ENCODE peak calls at places on chromosomes 13 and 19, in nine cellular contexts. One of them, this sample, is unnamed.
A peak's percentile ranks its signal among the peaks of the same experiment; 100 is the strongest.

GRCh38 chr19:55643733-55644116 is 276 bp downstream of the ZNF581 start:
- DNase-seq in CD8-positive, alpha-beta T cell: no peak
- DNase-seq in tibial nerve: no peak
- DNase-seq in esophagus squamous epithelium: no peak
- DNase-seq in fibroblast of lung: no peak
- DNase-seq in ascending aorta: no peak
- DNase-seq in BJ: no peak
- DNase-seq in left lung: no peak
- DNase-seq in ovary: peak; percentile 48
- DNase-seq in this sample: no peak

GRCh38 chr19:50290011-50290410 is 39.2 kb downstream of the KCNC3 start:
- DNase-seq in CD8-positive, alpha-beta T cell: no peak
- DNase-seq in tibial nerve: no peak
- DNase-seq in esophagus squamous epithelium: no peak
- DNase-seq in fibroblast of lung: no peak
- DNase-seq in ascending aorta: no peak
- DNase-seq in BJ: no peak
- DNase-seq in left lung: no peak
- DNase-seq in ovary: no peak
- DNase-seq in this sample: no peak

GRCh38 chr13:29845440-29846056 is 4.9 kb downstream of the UBL3 start:
- DNase-seq in CD8-positive, alpha-beta T cell: no peak
- DNase-seq in tibial nerve: no peak
- DNase-seq in esophagus squamous epithelium: no peak
- DNase-seq in fibroblast of lung: peak; percentile 57
- DNase-seq in ascending aorta: no peak
- DNase-seq in BJ: no peak
- DNase-seq in left lung: no peak
- DNase-seq in ovary: no peak
- DNase-seq in this sample: peak; percentile 50

GRCh38 chr13:21395953-21396352 is 63.1 kb downstream of the ZDHHC20 start:
- DNase-seq in CD8-positive, alpha-beta T cell: no peak
- DNase-seq in tibial nerve: no peak
- DNase-seq in esophagus squamous epithelium: no peak
- DNase-seq in fibroblast of lung: no peak
- DNase-seq in ascending aorta: no peak
- DNase-seq in BJ: no peak
- DNase-seq in left lung: no peak
- DNase-seq in ovary: no peak
- DNase-seq in this sample: no peak

GRCh38 chr19:7515471-7516226 is at the start of gene ZNF358:
- DNase-seq in CD8-positive, alpha-beta T cell: no peak
- DNase-seq in tibial nerve: peak; percentile 36
- DNase-seq in esophagus squamous epithelium: no peak
- DNase-seq in fibroblast of lung: peak; percentile 82
- DNase-seq in ascending aorta: no peak
- DNase-seq in BJ: no peak
- DNase-seq in left lung: peak; percentile 90
- DNase-seq in ovary: peak; percentile 76
- DNase-seq in this sample: peak; percentile 62

GRCh38 chr19:13056052-13056660 is 46.5 kb downstream of the LYL1 start:
- DNase-seq in CD8-positive, alpha-beta T cell: no peak
- DNase-seq in tibial nerve: peak; percentile 53
- DNase-seq in esophagus squamous epithelium: no peak
- DNase-seq in fibroblast of lung: peak; percentile 56
- DNase-seq in ascending aorta: no peak
- DNase-seq in BJ: no peak
- DNase-seq in left lung: peak; percentile 90
- DNase-seq in ovary: peak; percentile 71
- DNase-seq in this sample: peak; percentile 66

GRCh38 chr19:48481191-48481500 is 12.0 kb downstream of the CYTH2 start:
- DNase-seq in CD8-positive, alpha-beta T cell: no peak
- DNase-seq in tibial nerve: no peak
- DNase-seq in esophagus squamous epithelium: no peak
- DNase-seq in fibroblast of lung: no peak
- DNase-seq in ascending aorta: no peak
- DNase-seq in BJ: no peak
- DNase-seq in left lung: no peak
- DNase-seq in ovary: no peak
- DNase-seq in this sample: no peak

GRCh38 chr13:94233401-94233800 is 246.1 kb downstream of the DCT start:
- DNase-seq in CD8-positive, alpha-beta T cell: no peak
- DNase-seq in tibial nerve: peak; percentile 12
- DNase-seq in esophagus squamous epithelium: no peak
- DNase-seq in fibroblast of lung: peak; percentile 97
- DNase-seq in ascending aorta: no peak
- DNase-seq in BJ: peak; percentile 44
- DNase-seq in left lung: no peak
- DNase-seq in ovary: no peak
- DNase-seq in this sample: peak; percentile 99

GRCh38 chr19:1923319-1923718 is 17.7 kb upstream of the CSNK1G2 start:
- DNase-seq in CD8-positive, alpha-beta T cell: no peak
- DNase-seq in tibial nerve: no peak
- DNase-seq in esophagus squamous epithelium: no peak
- DNase-seq in fibroblast of lung: no peak
- DNase-seq in ascending aorta: no peak
- DNase-seq in BJ: no peak
- DNase-seq in left lung: no peak
- DNase-seq in ovary: no peak
- DNase-seq in this sample: no peak

GRCh38 chr13:51453959-51454703 is 1.3 kb upstream of the INTS6 start:
- DNase-seq in CD8-positive, alpha-beta T cell: no peak
- DNase-seq in tibial nerve: peak; percentile 36
- DNase-seq in esophagus squamous epithelium: no peak
- DNase-seq in fibroblast of lung: no peak
- DNase-seq in ascending aorta: no peak
- DNase-seq in BJ: no peak
- DNase-seq in left lung: no peak
- DNase-seq in ovary: peak; percentile 43
- DNase-seq in this sample: peak; percentile 42

GRCh38 chr13:80116107-80116506 is 224.8 kb downstream of the SPRY2 start:
- DNase-seq in CD8-positive, alpha-beta T cell: no peak
- DNase-seq in tibial nerve: no peak
- DNase-seq in esophagus squamous epithelium: no peak
- DNase-seq in fibroblast of lung: peak; percentile 87
- DNase-seq in ascending aorta: no peak
- DNase-seq in BJ: peak; percentile 65
- DNase-seq in left lung: no peak
- DNase-seq in ovary: no peak
- DNase-seq in this sample: peak; percentile 76

GRCh38 chr19:17340871-17341357 is 3.6 kb downstream of the GTPBP3 start:
- DNase-seq in CD8-positive, alpha-beta T cell: no peak
- DNase-seq in tibial nerve: no peak
- DNase-seq in esophagus squamous epithelium: no peak
- DNase-seq in fibroblast of lung: no peak
- DNase-seq in ascending aorta: no peak
- DNase-seq in BJ: no peak
- DNase-seq in left lung: no peak
- DNase-seq in ovary: no peak
- DNase-seq in this sample: no peak

GRCh38 chr13:112447761-112448603 is 71.8 kb downstream of the SPACA7 start:
- DNase-seq in CD8-positive, alpha-beta T cell: no peak
- DNase-seq in tibial nerve: no peak
- DNase-seq in esophagus squamous epithelium: no peak
- DNase-seq in fibroblast of lung: no peak
- DNase-seq in ascending aorta: no peak
- DNase-seq in BJ: no peak
- DNase-seq in left lung: peak; percentile 67
- DNase-seq in ovary: no peak
- DNase-seq in this sample: no peak

GRCh38 chr19:3110126-3110825 is 16.1 kb downstream of the GNA11 start:
- DNase-seq in CD8-positive, alpha-beta T cell: no peak
- DNase-seq in tibial nerve: no peak
- DNase-seq in esophagus squamous epithelium: no peak
- DNase-seq in fibroblast of lung: no peak
- DNase-seq in ascending aorta: no peak
- DNase-seq in BJ: no peak
- DNase-seq in left lung: peak; percentile 79
- DNase-seq in ovary: no peak
- DNase-seq in this sample: no peak

GRCh38 chr13:81671103-81671502 is 1330.2 kb upstream of the SPRY2 start:
- DNase-seq in CD8-positive, alpha-beta T cell: no peak
- DNase-seq in tibial nerve: no peak
- DNase-seq in esophagus squamous epithelium: no peak
- DNase-seq in fibroblast of lung: no peak
- DNase-seq in ascending aorta: no peak
- DNase-seq in BJ: no peak
- DNase-seq in left lung: no peak
- DNase-seq in ovary: no peak
- DNase-seq in this sample: no peak

GRCh38 chr13:99307247-99307646 is at the start of gene GPR183:
- DNase-seq in CD8-positive, alpha-beta T cell: no peak
- DNase-seq in tibial nerve: no peak
- DNase-seq in esophagus squamous epithelium: no peak
- DNase-seq in fibroblast of lung: no peak
- DNase-seq in ascending aorta: no peak
- DNase-seq in BJ: no peak
- DNase-seq in left lung: no peak
- DNase-seq in ovary: no peak
- DNase-seq in this sample: no peak

GRCh38 chr19:11457115-11457514 is 21.7 kb downstream of the PRKCSH start:
- DNase-seq in CD8-positive, alpha-beta T cell: no peak
- DNase-seq in tibial nerve: no peak
- DNase-seq in esophagus squamous epithelium: no peak
- DNase-seq in fibroblast of lung: no peak
- DNase-seq in ascending aorta: no peak
- DNase-seq in BJ: no peak
- DNase-seq in left lung: peak; percentile 76
- DNase-seq in ovary: no peak
- DNase-seq in this sample: peak; percentile 15

GRCh38 chr13:90099847-90100246 is 1247.6 kb upstream of the MIR17HG start:
- DNase-seq in CD8-positive, alpha-beta T cell: no peak
- DNase-seq in tibial nerve: no peak
- DNase-seq in esophagus squamous epithelium: no peak
- DNase-seq in fibroblast of lung: no peak
- DNase-seq in ascending aorta: no peak
- DNase-seq in BJ: no peak
- DNase-seq in left lung: no peak
- DNase-seq in ovary: no peak
- DNase-seq in this sample: no peak

GRCh38 chr13:91017031-91017668 is 330.3 kb upstream of the MIR17HG start:
- DNase-seq in CD8-positive, alpha-beta T cell: no peak
- DNase-seq in tibial nerve: no peak
- DNase-seq in esophagus squamous epithelium: no peak
- DNase-seq in fibroblast of lung: peak; percentile 47
- DNase-seq in ascending aorta: no peak
- DNase-seq in BJ: no peak
- DNase-seq in left lung: no peak
- DNase-seq in ovary: no peak
- DNase-seq in this sample: peak; percentile 67

GRCh38 chr13:98981596-98982195 is 3.8 kb upstream of the DOCK9 start:
- DNase-seq in CD8-positive, alpha-beta T cell: no peak
- DNase-seq in tibial nerve: no peak
- DNase-seq in esophagus squamous epithelium: no peak
- DNase-seq in fibroblast of lung: no peak
- DNase-seq in ascending aorta: no peak
- DNase-seq in BJ: no peak
- DNase-seq in left lung: no peak
- DNase-seq in ovary: no peak
- DNase-seq in this sample: no peak

GRCh38 chr13:41017153-41017552 is 2.0 kb downstream of the ELF1 start:
- DNase-seq in CD8-positive, alpha-beta T cell: peak; percentile 28
- DNase-seq in tibial nerve: no peak
- DNase-seq in esophagus squamous epithelium: no peak
- DNase-seq in fibroblast of lung: no peak
- DNase-seq in ascending aorta: no peak
- DNase-seq in BJ: no peak
- DNase-seq in left lung: no peak
- DNase-seq in ovary: no peak
- DNase-seq in this sample: no peak
- H3K4me3 ChIP-seq in CD8-positive, alpha-beta T cell: peak overlapping the region; percentile 40
- H3K4me3 ChIP-seq in tibial nerve: peak overlapping the region; percentile 31
- H3K4me3 ChIP-seq in esophagus squamous epithelium: peak overlapping the region; percentile 46
- H3K4me3 ChIP-seq in fibroblast of lung: no peak overlapping the region
- H3K4me3 ChIP-seq in ascending aorta: peak overlapping the region; percentile 26
- H3K4me3 ChIP-seq in BJ: no peak overlapping the region
- H3K4me3 ChIP-seq in left lung: peak overlapping the region; percentile 44
- H3K4me3 ChIP-seq in ovary: no peak overlapping the region
- H3K4me3 ChIP-seq in this sample: no peak overlapping the region

GRCh38 chr13:39684531-39685137 is 29.2 kb downstream of the COG6 start:
- DNase-seq in CD8-positive, alpha-beta T cell: no peak
- DNase-seq in tibial nerve: no peak
- DNase-seq in esophagus squamous epithelium: no peak
- DNase-seq in fibroblast of lung: peak; percentile 77
- DNase-seq in ascending aorta: no peak
- DNase-seq in BJ: peak; percentile 4
- DNase-seq in left lung: no peak
- DNase-seq in ovary: no peak
- DNase-seq in this sample: peak; percentile 72
- TF ChIP-seq CTCF in CD8-positive, alpha-beta T cell: peak; percentile 59
- TF ChIP-seq CTCF in tibial nerve: peak; percentile 15
- TF ChIP-seq CTCF in esophagus squamous epithelium: peak; percentile 62
- TF ChIP-seq CTCF in fibroblast of lung: no peak
- TF ChIP-seq CTCF in ascending aorta: peak; percentile 22
- TF ChIP-seq CTCF in BJ: peak; percentile 6
- TF ChIP-seq CTCF in left lung: peak; percentile 40
- TF ChIP-seq CTCF in ovary: peak; percentile 32
- TF ChIP-seq CTCF in this sample: peak; percentile 26

GRCh38 chr13:44523176-44524017 is 52.7 kb downstream of the TSC22D1 start:
- DNase-seq in CD8-positive, alpha-beta T cell: no peak
- DNase-seq in tibial nerve: no peak
- DNase-seq in esophagus squamous epithelium: no peak
- DNase-seq in fibroblast of lung: peak; percentile 44
- DNase-seq in ascending aorta: no peak
- DNase-seq in BJ: peak; percentile 26
- DNase-seq in left lung: no peak
- DNase-seq in ovary: no peak
- DNase-seq in this sample: peak; percentile 88
- H3K4me3 ChIP-seq in CD8-positive, alpha-beta T cell: no peak overlapping the region
- H3K4me3 ChIP-seq in tibial nerve: no peak overlapping the region
- H3K4me3 ChIP-seq in esophagus squamous epithelium: no peak overlapping the region
- H3K4me3 ChIP-seq in fibroblast of lung: no peak overlapping the region
- H3K4me3 ChIP-seq in ascending aorta: no peak overlapping the region
- H3K4me3 ChIP-seq in BJ: no peak overlapping the region
- H3K4me3 ChIP-seq in left lung: no peak overlapping the region
- H3K4me3 ChIP-seq in ovary: no peak overlapping the region
- H3K4me3 ChIP-seq in this sample: no peak overlapping the region

DNA sequence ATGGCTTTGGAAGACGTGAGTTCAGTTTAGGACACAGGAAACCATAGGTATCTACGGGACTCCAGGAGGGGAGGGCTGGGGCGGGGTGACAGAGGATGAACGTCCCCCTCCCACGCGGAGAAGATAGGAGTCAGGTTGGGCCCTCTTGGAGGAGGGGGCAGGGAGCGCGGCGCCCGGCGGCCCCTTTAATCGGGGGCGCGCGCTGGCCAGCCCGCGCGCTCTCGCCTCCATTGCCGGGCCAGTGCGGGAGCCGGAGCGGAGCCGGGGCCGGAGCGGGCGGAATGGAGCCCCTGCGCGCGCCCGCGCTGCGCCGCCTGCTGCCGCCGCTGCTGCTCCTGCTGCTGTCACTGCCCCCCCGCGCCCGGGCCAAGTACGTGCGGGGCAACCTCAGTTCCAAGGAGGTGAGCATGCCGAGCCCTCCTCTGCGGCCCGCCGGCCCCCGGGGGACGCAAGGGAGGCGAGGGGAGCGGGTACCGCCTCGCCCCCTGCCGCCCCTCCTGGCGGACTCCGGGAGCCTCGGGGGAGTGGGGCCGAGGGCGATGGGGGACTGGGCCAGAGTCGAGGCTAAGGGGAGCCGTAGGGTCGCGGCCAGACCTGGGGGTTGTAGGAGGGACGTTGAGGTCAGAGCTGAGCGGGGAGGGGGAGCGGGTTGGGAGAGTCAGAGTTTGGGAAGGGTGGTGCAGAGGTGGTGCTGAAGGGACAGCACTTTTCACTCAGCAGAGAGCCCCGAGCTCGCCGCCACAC is at the start of gene TMEM145:
- DNase-seq in CD8-positive, alpha-beta T cell: peak; percentile 44
- DNase-seq in tibial nerve: no peak
- DNase-seq in esophagus squamous epithelium: no peak
- DNase-seq in fibroblast of lung: peak; percentile 36
- DNase-seq in ascending aorta: no peak
- DNase-seq in BJ: no peak
- DNase-seq in left lung: no peak
- DNase-seq in ovary: peak; percentile 59
- DNase-seq in this sample: peak; percentile 50
- TF ChIP-seq CTCF in CD8-positive, alpha-beta T cell: no peak
- TF ChIP-seq CTCF in tibial nerve: no peak
- TF ChIP-seq CTCF in esophagus squamous epithelium: no peak
- TF ChIP-seq CTCF in fibroblast of lung: no peak
- TF ChIP-seq CTCF in ascending aorta: no peak
- TF ChIP-seq CTCF in BJ: no peak
- TF ChIP-seq CTCF in left lung: no peak
- TF ChIP-seq CTCF in ovary: no peak
- TF ChIP-seq CTCF in this sample: no peak